ENCODE peak calls at places on chromosome 20, in six cellular contexts. O, H, M, U, A and I are unnamed samples.

GRCh38 chr20:59802471-59803221 is 130.8 kb downstream of the SYCP2 start:
- DNase-seq in O (no peak), H (no peak), M (no peak), U (no peak), A (no peak), I (no peak)

GRCh38 chr20:22335210-22335609 is 249.2 kb downstream of the FOXA2 start:
- DNase-seq in O (no peak), H (no peak), M (no peak), U (no peak), A (no peak), I (no peak)

GRCh38 chr20:48606117-48606840 is 221.5 kb downstream of the PREX1 start:
- DNase-seq in O (no peak), H (no peak), M (no peak), U (no peak), A (no peak), I (no peak)

GRCh38 chr20:23008673-23009072 is 26.4 kb upstream of the SSTR4 start:
- DNase-seq in O (no peak), H (no peak), M (no peak), U (no peak), A (no peak), I (no peak)

GRCh38 chr20:59571151-59571550 is 33.2 kb upstream of the PHACTR3 start:
- DNase-seq in O (no peak), H (no peak), M (no peak), U (no peak), A (no peak), I (no peak)

GRCh38 chr20:44832724-44833123 is 22.4 kb upstream of the RIMS4 start:
- DNase-seq in O (peak; percentile 25), H (no peak), M (peak; percentile 64), U (no peak), A (peak; percentile 48), I (no peak)

GRCh38 chr20:12199703-12200102 is 282.0 kb downstream of the BTBD3 start:
- DNase-seq in O (no peak), H (no peak), M (no peak), U (no peak), A (peak; percentile 8), I (no peak)

GRCh38 chr20:17835941-17836861 is 132.4 kb downstream of the SNX5 start:
- DNase-seq in O (no peak), H (peak; percentile 87), M (no peak), U (no peak), A (peak; percentile 65), I (no peak)

GRCh38 chr20:19928379-19929360 is 88.5 kb upstream of the NAA20 start:
- DNase-seq in O (no peak), H (peak; percentile 34), M (peak; percentile 28), U (no peak), A (no peak), I (no peak)

GRCh38 chr20:1950836-1951235 is 43.0 kb downstream of the PDYN start:
- DNase-seq in O (no peak), H (no peak), M (no peak), U (no peak), A (no peak), I (no peak)

GRCh38 chr20:41133709-41134361 is 3.5 kb upstream of the PLCG1 start:
- DNase-seq in O (no peak), H (no peak), M (peak; percentile 56), U (peak; percentile 55), A (no peak), I (peak; percentile 56)

GRCh38 chr20:21315138-21315537 is 12.0 kb downstream of the XRN2 start:
- DNase-seq in O (peak; percentile 19), H (no peak), M (peak; percentile 35), U (no peak), A (no peak), I (no peak)

GRCh38 chr20:2631228-2631627 is 21.2 kb upstream of the NOP56 start:
- DNase-seq in O (no peak), H (no peak), M (peak; percentile 32), U (no peak), A (no peak), I (no peak)

GRCh38 chr20:25470045-25470444 is 62.6 kb downstream of the GINS1 start:
- DNase-seq in O (peak; percentile 42), H (no peak), M (peak; percentile 52), U (peak; percentile 52), A (peak; percentile 79), I (no peak)

GRCh38 chr20:44785768-44786167 is 24.6 kb downstream of the RIMS4 start:
- DNase-seq in O (no peak), H (no peak), M (no peak), U (no peak), A (peak; percentile 77), I (no peak)

GRCh38 chr20:44615169-44615791 is 32.9 kb downstream of the PKIG start:
- DNase-seq in O (peak; percentile 72), H (peak; percentile 34), M (no peak), U (no peak), A (peak; percentile 55), I (no peak)

GRCh38 chr20:62360854-62361798 is 6.0 kb downstream of the LAMA5 start:
- DNase-seq in O (no peak), H (peak; percentile 29), M (no peak), U (no peak), A (peak; percentile 65), I (no peak)

GRCh38 chr20:41003143-41003932 is 25.3 kb upstream of the TOP1 start:
- DNase-seq in O (no peak), H (peak; percentile 70), M (peak; percentile 87), U (no peak), A (no peak), I (peak; percentile 28)

GRCh38 chr20:48846516-48847492 is 19.0 kb upstream of the PREX1 start:
- DNase-seq in O (peak; percentile 84), H (no peak), M (peak; percentile 84), U (peak; percentile 57), A (peak; percentile 60), I (no peak)

GRCh38 chr20:51450221-51450712 is 92.3 kb downstream of the NFATC2 start:
- DNase-seq in O (no peak), H (no peak), M (no peak), U (no peak), A (no peak), I (no peak)

GRCh38 chr20:25195962-25196700 is 619 bp downstream of the ENTPD6 start:
- DNase-seq in O (no peak), H (no peak), M (no peak), U (no peak), A (peak; percentile 70), I (no peak)

GRCh38 chr20:31710423-31711250 is 12.0 kb downstream of the BCL2L1 start:
- DNase-seq in O (no peak), H (peak; percentile 82), M (no peak), U (no peak), A (no peak), I (no peak)